ENCODE peak calls at places on chromosomes 4 and X, in nine cellular contexts. One of them, this sample, is unnamed.

GRCh38 chrX:15956684-15957083 is 102.1 kb upstream of the AP1S2 start:
- DNase-seq in omental fat pad: no peak
- DNase-seq in NCI-H748 treated with DMSO at 0.1 percent for 48 hours: no peak
- DNase-seq in BJ: no peak
- DNase-seq in activated CD8-positive, alpha-beta T cell treated with anti-CD3 and anti-CD28 coated beads, Interleukin-2, amount 10 ng/mL, durations not matched to agents 7 days and 5 days: no peak
- DNase-seq in stimulated activated CD4-positive, alpha-beta T cell treated with anti-CD3 and anti-CD28 coated beads, Interleukin-15, amount 100 ng/mL, for 1 hour: no peak
- DNase-seq in ascending aorta: no peak
- DNase-seq in T-helper 22 cell: no peak
- DNase-seq in NCI-H1092 treated with DMSO at 0.1 percent for 48 hours: no peak
- DNase-seq in this sample: no peak

GRCh38 chr4:73707918-73708577 is 32.3 kb upstream of the CXCL8 start:
- DNase-seq in omental fat pad: peak
- DNase-seq in NCI-H748 treated with DMSO at 0.1 percent for 48 hours: no peak
- DNase-seq in BJ: peak
- DNase-seq in activated CD8-positive, alpha-beta T cell treated with anti-CD3 and anti-CD28 coated beads, Interleukin-2, amount 10 ng/mL, durations not matched to agents 7 days and 5 days: no peak
- DNase-seq in stimulated activated CD4-positive, alpha-beta T cell treated with anti-CD3 and anti-CD28 coated beads, Interleukin-15, amount 100 ng/mL, for 1 hour: no peak
- DNase-seq in ascending aorta: peak
- DNase-seq in T-helper 22 cell: no peak
- DNase-seq in NCI-H1092 treated with DMSO at 0.1 percent for 48 hours: no peak
- DNase-seq in this sample: peak

GRCh38 chr4:2417196-2417764 is 1.2 kb downstream of the ZFYVE28 start:
- DNase-seq in omental fat pad: no peak
- DNase-seq in NCI-H748 treated with DMSO at 0.1 percent for 48 hours: no peak
- DNase-seq in BJ: no peak
- DNase-seq in activated CD8-positive, alpha-beta T cell treated with anti-CD3 and anti-CD28 coated beads, Interleukin-2, amount 10 ng/mL, durations not matched to agents 7 days and 5 days: no peak
- DNase-seq in stimulated activated CD4-positive, alpha-beta T cell treated with anti-CD3 and anti-CD28 coated beads, Interleukin-15, amount 100 ng/mL, for 1 hour: no peak
- DNase-seq in ascending aorta: no peak
- DNase-seq in T-helper 22 cell: no peak
- DNase-seq in NCI-H1092 treated with DMSO at 0.1 percent for 48 hours: no peak
- DNase-seq in this sample: no peak

GRCh38 chr4:172134536-172134935 is 321.3 kb downstream of the GALNTL6 start:
- DNase-seq in omental fat pad: no peak
- DNase-seq in NCI-H748 treated with DMSO at 0.1 percent for 48 hours: no peak
- DNase-seq in BJ: no peak
- DNase-seq in activated CD8-positive, alpha-beta T cell treated with anti-CD3 and anti-CD28 coated beads, Interleukin-2, amount 10 ng/mL, durations not matched to agents 7 days and 5 days: no peak
- DNase-seq in stimulated activated CD4-positive, alpha-beta T cell treated with anti-CD3 and anti-CD28 coated beads, Interleukin-15, amount 100 ng/mL, for 1 hour: no peak
- DNase-seq in ascending aorta: no peak
- DNase-seq in T-helper 22 cell: no peak
- DNase-seq in NCI-H1092 treated with DMSO at 0.1 percent for 48 hours: no peak
- DNase-seq in this sample: no peak

GRCh38 chr4:121998024-121998423 is 46.2 kb upstream of the TRPC3 start:
- DNase-seq in omental fat pad: no peak
- DNase-seq in NCI-H748 treated with DMSO at 0.1 percent for 48 hours: no peak
- DNase-seq in BJ: no peak
- DNase-seq in activated CD8-positive, alpha-beta T cell treated with anti-CD3 and anti-CD28 coated beads, Interleukin-2, amount 10 ng/mL, durations not matched to agents 7 days and 5 days: no peak
- DNase-seq in stimulated activated CD4-positive, alpha-beta T cell treated with anti-CD3 and anti-CD28 coated beads, Interleukin-15, amount 100 ng/mL, for 1 hour: no peak
- DNase-seq in ascending aorta: no peak
- DNase-seq in T-helper 22 cell: no peak
- DNase-seq in NCI-H1092 treated with DMSO at 0.1 percent for 48 hours: peak
- DNase-seq in this sample: no peak

GRCh38 chrX:3990569-3990968 is 277.1 kb upstream of the PRKX start:
- DNase-seq in omental fat pad: no peak
- DNase-seq in NCI-H748 treated with DMSO at 0.1 percent for 48 hours: no peak
- DNase-seq in BJ: no peak
- DNase-seq in activated CD8-positive, alpha-beta T cell treated with anti-CD3 and anti-CD28 coated beads, Interleukin-2, amount 10 ng/mL, durations not matched to agents 7 days and 5 days: no peak
- DNase-seq in stimulated activated CD4-positive, alpha-beta T cell treated with anti-CD3 and anti-CD28 coated beads, Interleukin-15, amount 100 ng/mL, for 1 hour: no peak
- DNase-seq in ascending aorta: no peak
- DNase-seq in T-helper 22 cell: no peak
- DNase-seq in NCI-H1092 treated with DMSO at 0.1 percent for 48 hours: no peak
- DNase-seq in this sample: no peak

GRCh38 chr4:48668254-48669017 is 111.6 kb downstream of the FRYL start:
- DNase-seq in omental fat pad: no peak
- DNase-seq in NCI-H748 treated with DMSO at 0.1 percent for 48 hours: no peak
- DNase-seq in BJ: no peak
- DNase-seq in activated CD8-positive, alpha-beta T cell treated with anti-CD3 and anti-CD28 coated beads, Interleukin-2, amount 10 ng/mL, durations not matched to agents 7 days and 5 days: no peak
- DNase-seq in stimulated activated CD4-positive, alpha-beta T cell treated with anti-CD3 and anti-CD28 coated beads, Interleukin-15, amount 100 ng/mL, for 1 hour: no peak
- DNase-seq in ascending aorta: no peak
- DNase-seq in T-helper 22 cell: no peak
- DNase-seq in NCI-H1092 treated with DMSO at 0.1 percent for 48 hours: no peak
- DNase-seq in this sample: no peak

GRCh38 chr4:153488719-153489384 is 22.7 kb downstream of the TMEM131L start:
- DNase-seq in omental fat pad: no peak
- DNase-seq in NCI-H748 treated with DMSO at 0.1 percent for 48 hours: no peak
- DNase-seq in BJ: no peak
- DNase-seq in activated CD8-positive, alpha-beta T cell treated with anti-CD3 and anti-CD28 coated beads, Interleukin-2, amount 10 ng/mL, durations not matched to agents 7 days and 5 days: peak
- DNase-seq in stimulated activated CD4-positive, alpha-beta T cell treated with anti-CD3 and anti-CD28 coated beads, Interleukin-15, amount 100 ng/mL, for 1 hour: no peak
- DNase-seq in ascending aorta: peak
- DNase-seq in T-helper 22 cell: no peak
- DNase-seq in NCI-H1092 treated with DMSO at 0.1 percent for 48 hours: peak
- DNase-seq in this sample: no peak

GRCh38 chr4:184792950-184793555 is 32.7 kb downstream of the ACSL1 start:
- DNase-seq in omental fat pad: no peak
- DNase-seq in NCI-H748 treated with DMSO at 0.1 percent for 48 hours: no peak
- DNase-seq in BJ: peak
- DNase-seq in activated CD8-positive, alpha-beta T cell treated with anti-CD3 and anti-CD28 coated beads, Interleukin-2, amount 10 ng/mL, durations not matched to agents 7 days and 5 days: peak
- DNase-seq in stimulated activated CD4-positive, alpha-beta T cell treated with anti-CD3 and anti-CD28 coated beads, Interleukin-15, amount 100 ng/mL, for 1 hour: peak
- DNase-seq in ascending aorta: no peak
- DNase-seq in T-helper 22 cell: peak
- DNase-seq in NCI-H1092 treated with DMSO at 0.1 percent for 48 hours: no peak
- DNase-seq in this sample: no peak

GRCh38 chr4:10879411-10880110 is 195.0 kb upstream of the CLNK start:
- DNase-seq in omental fat pad: no peak
- DNase-seq in NCI-H748 treated with DMSO at 0.1 percent for 48 hours: no peak
- DNase-seq in BJ: no peak
- DNase-seq in activated CD8-positive, alpha-beta T cell treated with anti-CD3 and anti-CD28 coated beads, Interleukin-2, amount 10 ng/mL, durations not matched to agents 7 days and 5 days: no peak
- DNase-seq in stimulated activated CD4-positive, alpha-beta T cell treated with anti-CD3 and anti-CD28 coated beads, Interleukin-15, amount 100 ng/mL, for 1 hour: no peak
- DNase-seq in ascending aorta: no peak
- DNase-seq in T-helper 22 cell: no peak
- DNase-seq in NCI-H1092 treated with DMSO at 0.1 percent for 48 hours: no peak
- DNase-seq in this sample: no peak

GRCh38 chr4:183430317-183430986 is 14.0 kb upstream of the CDKN2AIP start:
- DNase-seq in omental fat pad: no peak
- DNase-seq in NCI-H748 treated with DMSO at 0.1 percent for 48 hours: no peak
- DNase-seq in BJ: no peak
- DNase-seq in activated CD8-positive, alpha-beta T cell treated with anti-CD3 and anti-CD28 coated beads, Interleukin-2, amount 10 ng/mL, durations not matched to agents 7 days and 5 days: peak
- DNase-seq in stimulated activated CD4-positive, alpha-beta T cell treated with anti-CD3 and anti-CD28 coated beads, Interleukin-15, amount 100 ng/mL, for 1 hour: no peak
- DNase-seq in ascending aorta: no peak
- DNase-seq in T-helper 22 cell: no peak
- DNase-seq in NCI-H1092 treated with DMSO at 0.1 percent for 48 hours: no peak
- DNase-seq in this sample: no peak

GRCh38 chr4:183504064-183504929 is 561 bp upstream of the ING2 start:
- DNase-seq in omental fat pad: peak
- DNase-seq in NCI-H748 treated with DMSO at 0.1 percent for 48 hours: peak
- DNase-seq in BJ: peak
- DNase-seq in activated CD8-positive, alpha-beta T cell treated with anti-CD3 and anti-CD28 coated beads, Interleukin-2, amount 10 ng/mL, durations not matched to agents 7 days and 5 days: peak
- DNase-seq in stimulated activated CD4-positive, alpha-beta T cell treated with anti-CD3 and anti-CD28 coated beads, Interleukin-15, amount 100 ng/mL, for 1 hour: peak
- DNase-seq in ascending aorta: peak
- DNase-seq in T-helper 22 cell: peak
- DNase-seq in NCI-H1092 treated with DMSO at 0.1 percent for 48 hours: peak
- DNase-seq in this sample: peak

GRCh38 chrX:78944351-78944750 is 840 bp upstream of the P2RY10 start:
- DNase-seq in omental fat pad: no peak
- DNase-seq in NCI-H748 treated with DMSO at 0.1 percent for 48 hours: no peak
- DNase-seq in BJ: no peak
- DNase-seq in activated CD8-positive, alpha-beta T cell treated with anti-CD3 and anti-CD28 coated beads, Interleukin-2, amount 10 ng/mL, durations not matched to agents 7 days and 5 days: no peak
- DNase-seq in stimulated activated CD4-positive, alpha-beta T cell treated with anti-CD3 and anti-CD28 coated beads, Interleukin-15, amount 100 ng/mL, for 1 hour: no peak
- DNase-seq in ascending aorta: no peak
- DNase-seq in T-helper 22 cell: no peak
- DNase-seq in NCI-H1092 treated with DMSO at 0.1 percent for 48 hours: no peak
- DNase-seq in this sample: no peak

GRCh38 chr4:31139767-31140166 is 419.6 kb downstream of the PCDH7 start:
- DNase-seq in omental fat pad: no peak
- DNase-seq in NCI-H748 treated with DMSO at 0.1 percent for 48 hours: no peak
- DNase-seq in BJ: no peak
- DNase-seq in activated CD8-positive, alpha-beta T cell treated with anti-CD3 and anti-CD28 coated beads, Interleukin-2, amount 10 ng/mL, durations not matched to agents 7 days and 5 days: no peak
- DNase-seq in stimulated activated CD4-positive, alpha-beta T cell treated with anti-CD3 and anti-CD28 coated beads, Interleukin-15, amount 100 ng/mL, for 1 hour: no peak
- DNase-seq in ascending aorta: no peak
- DNase-seq in T-helper 22 cell: no peak
- DNase-seq in NCI-H1092 treated with DMSO at 0.1 percent for 48 hours: no peak
- DNase-seq in this sample: no peak

GRCh38 chr4:15766821-15767220 is 11.3 kb upstream of the CD38 start:
- DNase-seq in omental fat pad: no peak
- DNase-seq in NCI-H748 treated with DMSO at 0.1 percent for 48 hours: no peak
- DNase-seq in BJ: no peak
- DNase-seq in activated CD8-positive, alpha-beta T cell treated with anti-CD3 and anti-CD28 coated beads, Interleukin-2, amount 10 ng/mL, durations not matched to agents 7 days and 5 days: no peak
- DNase-seq in stimulated activated CD4-positive, alpha-beta T cell treated with anti-CD3 and anti-CD28 coated beads, Interleukin-15, amount 100 ng/mL, for 1 hour: no peak
- DNase-seq in ascending aorta: no peak
- DNase-seq in T-helper 22 cell: no peak
- DNase-seq in NCI-H1092 treated with DMSO at 0.1 percent for 48 hours: no peak
- DNase-seq in this sample: no peak

GRCh38 chrX:45850197-45850774 is 649.6 kb upstream of the DIPK2B start:
- DNase-seq in omental fat pad: no peak
- DNase-seq in NCI-H748 treated with DMSO at 0.1 percent for 48 hours: no peak
- DNase-seq in BJ: no peak
- DNase-seq in activated CD8-positive, alpha-beta T cell treated with anti-CD3 and anti-CD28 coated beads, Interleukin-2, amount 10 ng/mL, durations not matched to agents 7 days and 5 days: peak
- DNase-seq in stimulated activated CD4-positive, alpha-beta T cell treated with anti-CD3 and anti-CD28 coated beads, Interleukin-15, amount 100 ng/mL, for 1 hour: peak
- DNase-seq in ascending aorta: no peak
- DNase-seq in T-helper 22 cell: no peak
- DNase-seq in NCI-H1092 treated with DMSO at 0.1 percent for 48 hours: no peak
- DNase-seq in this sample: no peak

GRCh38 chr4:64158648-64159326 is 250.5 kb downstream of the TECRL start:
- DNase-seq in omental fat pad: peak
- DNase-seq in NCI-H748 treated with DMSO at 0.1 percent for 48 hours: peak
- DNase-seq in BJ: no peak
- DNase-seq in activated CD8-positive, alpha-beta T cell treated with anti-CD3 and anti-CD28 coated beads, Interleukin-2, amount 10 ng/mL, durations not matched to agents 7 days and 5 days: peak
- DNase-seq in stimulated activated CD4-positive, alpha-beta T cell treated with anti-CD3 and anti-CD28 coated beads, Interleukin-15, amount 100 ng/mL, for 1 hour: no peak
- DNase-seq in ascending aorta: no peak
- DNase-seq in T-helper 22 cell: no peak
- DNase-seq in NCI-H1092 treated with DMSO at 0.1 percent for 48 hours: peak
- DNase-seq in this sample: no peak

GRCh38 chrX:103699243-103699642 is 11.5 kb upstream of the TMEM31 start:
- DNase-seq in omental fat pad: no peak
- DNase-seq in NCI-H748 treated with DMSO at 0.1 percent for 48 hours: no peak
- DNase-seq in BJ: no peak
- DNase-seq in activated CD8-positive, alpha-beta T cell treated with anti-CD3 and anti-CD28 coated beads, Interleukin-2, amount 10 ng/mL, durations not matched to agents 7 days and 5 days: no peak
- DNase-seq in stimulated activated CD4-positive, alpha-beta T cell treated with anti-CD3 and anti-CD28 coated beads, Interleukin-15, amount 100 ng/mL, for 1 hour: no peak
- DNase-seq in ascending aorta: no peak
- DNase-seq in T-helper 22 cell: no peak
- DNase-seq in NCI-H1092 treated with DMSO at 0.1 percent for 48 hours: no peak
- DNase-seq in this sample: no peak

GRCh38 chr4:175469519-175469918 is 342.5 kb downstream of the GPM6A start:
- DNase-seq in omental fat pad: no peak
- DNase-seq in NCI-H748 treated with DMSO at 0.1 percent for 48 hours: no peak
- DNase-seq in BJ: no peak
- DNase-seq in activated CD8-positive, alpha-beta T cell treated with anti-CD3 and anti-CD28 coated beads, Interleukin-2, amount 10 ng/mL, durations not matched to agents 7 days and 5 days: no peak
- DNase-seq in stimulated activated CD4-positive, alpha-beta T cell treated with anti-CD3 and anti-CD28 coated beads, Interleukin-15, amount 100 ng/mL, for 1 hour: no peak
- DNase-seq in ascending aorta: no peak
- DNase-seq in T-helper 22 cell: no peak
- DNase-seq in NCI-H1092 treated with DMSO at 0.1 percent for 48 hours: no peak
- DNase-seq in this sample: no peak

GRCh38 chr4:101201421-101201820 is 145.9 kb downstream of the PPP3CA start:
- DNase-seq in omental fat pad: no peak
- DNase-seq in NCI-H748 treated with DMSO at 0.1 percent for 48 hours: peak
- DNase-seq in BJ: no peak
- DNase-seq in activated CD8-positive, alpha-beta T cell treated with anti-CD3 and anti-CD28 coated beads, Interleukin-2, amount 10 ng/mL, durations not matched to agents 7 days and 5 days: no peak
- DNase-seq in stimulated activated CD4-positive, alpha-beta T cell treated with anti-CD3 and anti-CD28 coated beads, Interleukin-15, amount 100 ng/mL, for 1 hour: no peak
- DNase-seq in ascending aorta: no peak
- DNase-seq in T-helper 22 cell: no peak
- DNase-seq in NCI-H1092 treated with DMSO at 0.1 percent for 48 hours: no peak
- DNase-seq in this sample: no peak

GRCh38 chr4:4504783-4505182 is 37.1 kb downstream of the STX18 start:
- DNase-seq in omental fat pad: no peak
- DNase-seq in NCI-H748 treated with DMSO at 0.1 percent for 48 hours: no peak
- DNase-seq in BJ: no peak
- DNase-seq in activated CD8-positive, alpha-beta T cell treated with anti-CD3 and anti-CD28 coated beads, Interleukin-2, amount 10 ng/mL, durations not matched to agents 7 days and 5 days: no peak
- DNase-seq in stimulated activated CD4-positive, alpha-beta T cell treated with anti-CD3 and anti-CD28 coated beads, Interleukin-15, amount 100 ng/mL, for 1 hour: no peak
- DNase-seq in ascending aorta: no peak
- DNase-seq in T-helper 22 cell: no peak
- DNase-seq in NCI-H1092 treated with DMSO at 0.1 percent for 48 hours: no peak
- DNase-seq in this sample: no peak

GRCh38 chr4:139017861-139018260 is 2.3 kb downstream of the NOCT start:
- DNase-seq in omental fat pad: no peak
- DNase-seq in NCI-H748 treated with DMSO at 0.1 percent for 48 hours: no peak
- DNase-seq in BJ: no peak
- DNase-seq in activated CD8-positive, alpha-beta T cell treated with anti-CD3 and anti-CD28 coated beads, Interleukin-2, amount 10 ng/mL, durations not matched to agents 7 days and 5 days: no peak
- DNase-seq in stimulated activated CD4-positive, alpha-beta T cell treated with anti-CD3 and anti-CD28 coated beads, Interleukin-15, amount 100 ng/mL, for 1 hour: no peak
- DNase-seq in ascending aorta: no peak
- DNase-seq in T-helper 22 cell: no peak
- DNase-seq in NCI-H1092 treated with DMSO at 0.1 percent for 48 hours: no peak
- DNase-seq in this sample: no peak

GRCh38 chrX:31334997-31335396 is 263.2 kb upstream of the FTHL17 start:
- DNase-seq in omental fat pad: no peak
- DNase-seq in NCI-H748 treated with DMSO at 0.1 percent for 48 hours: no peak
- DNase-seq in BJ: no peak
- DNase-seq in activated CD8-positive, alpha-beta T cell treated with anti-CD3 and anti-CD28 coated beads, Interleukin-2, amount 10 ng/mL, durations not matched to agents 7 days and 5 days: no peak
- DNase-seq in stimulated activated CD4-positive, alpha-beta T cell treated with anti-CD3 and anti-CD28 coated beads, Interleukin-15, amount 100 ng/mL, for 1 hour: no peak
- DNase-seq in ascending aorta: no peak
- DNase-seq in T-helper 22 cell: no peak
- DNase-seq in NCI-H1092 treated with DMSO at 0.1 percent for 48 hours: no peak
- DNase-seq in this sample: no peak

GRCh38 chrX:153438522-153438921 is 7.3 kb downstream of the TREX2 start:
- DNase-seq in omental fat pad: no peak
- DNase-seq in NCI-H748 treated with DMSO at 0.1 percent for 48 hours: no peak
- DNase-seq in BJ: no peak
- DNase-seq in activated CD8-positive, alpha-beta T cell treated with anti-CD3 and anti-CD28 coated beads, Interleukin-2, amount 10 ng/mL, durations not matched to agents 7 days and 5 days: peak
- DNase-seq in stimulated activated CD4-positive, alpha-beta T cell treated with anti-CD3 and anti-CD28 coated beads, Interleukin-15, amount 100 ng/mL, for 1 hour: no peak
- DNase-seq in ascending aorta: no peak
- DNase-seq in T-helper 22 cell: no peak
- DNase-seq in NCI-H1092 treated with DMSO at 0.1 percent for 48 hours: peak
- DNase-seq in this sample: no peak

GRCh38 chr4:149589826-149590225 is 225.8 kb downstream of the IQCM start:
- DNase-seq in omental fat pad: no peak
- DNase-seq in NCI-H748 treated with DMSO at 0.1 percent for 48 hours: no peak
- DNase-seq in BJ: no peak
- DNase-seq in activated CD8-positive, alpha-beta T cell treated with anti-CD3 and anti-CD28 coated beads, Interleukin-2, amount 10 ng/mL, durations not matched to agents 7 days and 5 days: no peak
- DNase-seq in stimulated activated CD4-positive, alpha-beta T cell treated with anti-CD3 and anti-CD28 coated beads, Interleukin-15, amount 100 ng/mL, for 1 hour: no peak
- DNase-seq in ascending aorta: no peak
- DNase-seq in T-helper 22 cell: no peak
- DNase-seq in NCI-H1092 treated with DMSO at 0.1 percent for 48 hours: no peak
- DNase-seq in this sample: no peak

GRCh38 chr4:158884280-158884679 is 115.5 kb downstream of the FNIP2 start:
- DNase-seq in omental fat pad: no peak
- DNase-seq in NCI-H748 treated with DMSO at 0.1 percent for 48 hours: no peak
- DNase-seq in BJ: no peak
- DNase-seq in activated CD8-positive, alpha-beta T cell treated with anti-CD3 and anti-CD28 coated beads, Interleukin-2, amount 10 ng/mL, durations not matched to agents 7 days and 5 days: no peak
- DNase-seq in stimulated activated CD4-positive, alpha-beta T cell treated with anti-CD3 and anti-CD28 coated beads, Interleukin-15, amount 100 ng/mL, for 1 hour: no peak
- DNase-seq in ascending aorta: no peak
- DNase-seq in T-helper 22 cell: no peak
- DNase-seq in NCI-H1092 treated with DMSO at 0.1 percent for 48 hours: no peak
- DNase-seq in this sample: no peak

GRCh38 chr4:1901127-1901526 is 29.9 kb downstream of the NSD2 start:
- DNase-seq in omental fat pad: no peak
- DNase-seq in NCI-H748 treated with DMSO at 0.1 percent for 48 hours: no peak
- DNase-seq in BJ: no peak
- DNase-seq in activated CD8-positive, alpha-beta T cell treated with anti-CD3 and anti-CD28 coated beads, Interleukin-2, amount 10 ng/mL, durations not matched to agents 7 days and 5 days: no peak
- DNase-seq in stimulated activated CD4-positive, alpha-beta T cell treated with anti-CD3 and anti-CD28 coated beads, Interleukin-15, amount 100 ng/mL, for 1 hour: no peak
- DNase-seq in ascending aorta: peak
- DNase-seq in T-helper 22 cell: no peak
- DNase-seq in NCI-H1092 treated with DMSO at 0.1 percent for 48 hours: no peak
- DNase-seq in this sample: no peak

GRCh38 chr4:25098964-25099843 is 61.0 kb downstream of the SEPSECS start:
- DNase-seq in omental fat pad: peak
- DNase-seq in NCI-H748 treated with DMSO at 0.1 percent for 48 hours: no peak
- DNase-seq in BJ: no peak
- DNase-seq in activated CD8-positive, alpha-beta T cell treated with anti-CD3 and anti-CD28 coated beads, Interleukin-2, amount 10 ng/mL, durations not matched to agents 7 days and 5 days: no peak
- DNase-seq in stimulated activated CD4-positive, alpha-beta T cell treated with anti-CD3 and anti-CD28 coated beads, Interleukin-15, amount 100 ng/mL, for 1 hour: no peak
- DNase-seq in ascending aorta: no peak
- DNase-seq in T-helper 22 cell: no peak
- DNase-seq in NCI-H1092 treated with DMSO at 0.1 percent for 48 hours: peak
- DNase-seq in this sample: no peak

GRCh38 chr4:182207806-182208483 is 35.3 kb upstream of the TENM3 start:
- DNase-seq in omental fat pad: no peak
- DNase-seq in NCI-H748 treated with DMSO at 0.1 percent for 48 hours: no peak
- DNase-seq in BJ: peak
- DNase-seq in activated CD8-positive, alpha-beta T cell treated with anti-CD3 and anti-CD28 coated beads, Interleukin-2, amount 10 ng/mL, durations not matched to agents 7 days and 5 days: no peak
- DNase-seq in stimulated activated CD4-positive, alpha-beta T cell treated with anti-CD3 and anti-CD28 coated beads, Interleukin-15, amount 100 ng/mL, for 1 hour: no peak
- DNase-seq in ascending aorta: no peak
- DNase-seq in T-helper 22 cell: no peak
- DNase-seq in NCI-H1092 treated with DMSO at 0.1 percent for 48 hours: no peak
- DNase-seq in this sample: no peak

GRCh38 chrX:53050841-53051240 is 2.3 kb downstream of the GPR173 start:
- DNase-seq in omental fat pad: no peak
- DNase-seq in NCI-H748 treated with DMSO at 0.1 percent for 48 hours: no peak
- DNase-seq in BJ: no peak
- DNase-seq in activated CD8-positive, alpha-beta T cell treated with anti-CD3 and anti-CD28 coated beads, Interleukin-2, amount 10 ng/mL, durations not matched to agents 7 days and 5 days: no peak
- DNase-seq in stimulated activated CD4-positive, alpha-beta T cell treated with anti-CD3 and anti-CD28 coated beads, Interleukin-15, amount 100 ng/mL, for 1 hour: no peak
- DNase-seq in ascending aorta: no peak
- DNase-seq in T-helper 22 cell: no peak
- DNase-seq in NCI-H1092 treated with DMSO at 0.1 percent for 48 hours: no peak
- DNase-seq in this sample: no peak

GRCh38 chr4:118969359-118969758 is 80.7 kb downstream of the SYNPO2 start:
- DNase-seq in omental fat pad: no peak
- DNase-seq in NCI-H748 treated with DMSO at 0.1 percent for 48 hours: no peak
- DNase-seq in BJ: no peak
- DNase-seq in activated CD8-positive, alpha-beta T cell treated with anti-CD3 and anti-CD28 coated beads, Interleukin-2, amount 10 ng/mL, durations not matched to agents 7 days and 5 days: no peak
- DNase-seq in stimulated activated CD4-positive, alpha-beta T cell treated with anti-CD3 and anti-CD28 coated beads, Interleukin-15, amount 100 ng/mL, for 1 hour: no peak
- DNase-seq in ascending aorta: peak
- DNase-seq in T-helper 22 cell: no peak
- DNase-seq in NCI-H1092 treated with DMSO at 0.1 percent for 48 hours: peak
- DNase-seq in this sample: peak